ENCODE peak calls at places on chromosomes 4 and X, in seven cellular contexts. N is effector memory CD4-positive, alpha-beta T cell; L is fibroblast of lung; Y is ovary; Z is CD4-positive, alpha-beta memory T cell; M is OCI-LY7; I is endothelial cell of umbilical vein. V is an unnamed sample. For H3K4me1, the result is how much of the 10 kb centered on the place peaks cover.

GRCh38 chr4:109184421-109184956 is 118.0 kb downstream of the COL25A1 start:
- DNase-seq in Z (no peak), I (peak), L (peak), Y (no peak), N (no peak), M (no peak), V (no peak)

GRCh38 chr4:142278171-142278570 is 567.9 kb downstream of the INPP4B start:
- DNase-seq in L (peak), Y (no peak), N (no peak), I (no peak), Z (no peak), M (no peak), V (no peak)

GRCh38 chr4:89957527-89957926 is 62.9 kb downstream of the MMRN1 start:
- DNase-seq in I (no peak), M (no peak), L (no peak), Z (no peak), N (no peak), Y (no peak), V (no peak)

GRCh38 chr4:32697281-32697814 is 1977.2 kb downstream of the PCDH7 start:
- DNase-seq in M (peak), I (no peak), N (no peak), Y (no peak), L (no peak), Z (no peak), V (no peak)

GRCh38 chr4:153909672-153910071 is 120.8 kb upstream of the SFRP2 start:
- DNase-seq in N (no peak), Y (no peak), Z (no peak), M (no peak), I (no peak), L (no peak), V (no peak)

GRCh38 chrX:132022115-132022862 is 813 bp upstream of the STK26 start:
- DNase-seq in L (no peak), Y (no peak), Z (peak), N (no peak), M (peak), I (peak), V (no peak)

GRCh38 chr4:10078481-10079233 is 37.9 kb downstream of the WDR1 start:
- DNase-seq in Z (no peak), L (no peak), I (no peak), N (no peak), M (no peak), Y (no peak), V (peak)

GRCh38 chr4:139200102-139200501 is 23.1 kb upstream of the ELF2 start:
- DNase-seq in M (no peak), I (no peak), N (no peak), Y (no peak), Z (no peak), L (no peak), V (no peak)

GRCh38 chrX:152451731-152451980 is 541 bp upstream of the GABRA3 start:
- DNase-seq in I (no peak), L (no peak), Z (no peak), N (no peak), M (no peak), Y (no peak), V (no peak)

GRCh38 chrX:132957211-132958085 is 981 bp downstream of the HS6ST2 start:
- DNase-seq in I (peak), Y (peak), N (no peak), M (no peak), Z (peak), L (peak), V (no peak)

GRCh38 chr4:100286601-100287000 is 96.3 kb upstream of the DDIT4L start:
- DNase-seq in L (no peak), N (no peak), M (no peak), I (no peak), Y (no peak), Z (no peak), V (no peak)

GRCh38 chrX:118189628-118190027 is 73.0 kb upstream of the KLHL13 start:
- DNase-seq in Z (no peak), M (no peak), N (no peak), L (no peak), Y (no peak), I (no peak), V (no peak)

GRCh38 chrX:46737041-46737440 is 21.9 kb downstream of the SLC9A7 start:
- DNase-seq in M (no peak), Z (no peak), I (no peak), L (peak), Y (no peak), N (no peak), V (no peak)

GRCh38 chr4:173448557-173448918 is 49.6 kb upstream of the SCRG1 start:
- DNase-seq in I (no peak), M (no peak), L (peak), N (no peak), Z (no peak), Y (no peak), V (no peak)

GRCh38 chr4:102344520-102344954 is 745 bp downstream of the SLC39A8 start:
- DNase-seq in M (peak), Z (no peak), I (peak), L (peak), Y (peak), N (peak), V (peak)

GRCh38 chrX:130086414-130087207 is 23.7 kb downstream of the ELF4 start:
- DNase-seq in N (peak), L (no peak), M (peak), I (no peak), Z (peak), Y (no peak), V (no peak)

GRCh38 chrX:357693-358471 is 28.8 kb downstream of the PPP2R3B start:
- DNase-seq in Z (peak), M (no peak), Y (no peak), L (peak), N (no peak), I (peak), V (peak)

GRCh38 chrX:130060122-130061069 is 49.9 kb downstream of the ELF4 start:
- DNase-seq in L (peak), N (peak), Z (peak), I (peak), Y (peak), M (peak), V (peak)

GRCh38 chrX:41887691-41888090 is 35.7 kb downstream of the CASK start:
- DNase-seq in L (no peak), M (no peak), Y (no peak), I (no peak), Z (no peak), N (no peak), V (no peak)
- H3K4me1 ChIP-seq in L (under half), M (under half), Y (under half), I (under half), Z (under half), N (under half), V (under half)

GRCh38 chr4:110653602-110654253 is 30.9 kb upstream of the PITX2 start:
- DNase-seq in I (no peak), M (no peak), Z (no peak), N (no peak), Y (no peak), L (no peak), V (no peak)

GRCh38 chr4:110654254-110654635 is 31.4 kb upstream of the PITX2 start:
- DNase-seq in I (no peak), Z (no peak), N (no peak), L (peak), Y (no peak), M (no peak), V (no peak)
- H3K27ac ChIP-seq in I (no peak), Z (no peak), N (no peak), L (no peak), Y (no peak), M (no peak), V (no peak)

GRCh38 chr4:38753021-38753806 is 29.6 kb downstream of the TLR10 start:
- DNase-seq in M (no peak), I (peak), L (peak), Z (no peak), Y (peak), N (no peak), V (peak)
- H3K4me3 ChIP-seq in M (no peak), I (no peak), L (peak), Z (no peak), Y (peak), N (no peak), V (no peak)

GRCh38 chrX:139224953-139225665 is 305.4 kb upstream of the F9 start:
- DNase-seq in Y (no peak), I (no peak), L (peak), N (no peak), M (no peak), Z (no peak), V (no peak)
- H3K4me1 ChIP-seq in Y (under half), I (under half), L (under half), N (under half), M (under half), Z (under half), V (under half)

GRCh38 chr4:8270912-8271815 is 1.6 kb downstream of the HTRA3 start:
- DNase-seq in N (no peak), L (no peak), Z (no peak), Y (no peak), M (no peak), I (no peak), V (no peak)

GRCh38 chr4:8272472-8273428 is 3.2 kb downstream of the HTRA3 start:
- DNase-seq in Y (no peak), I (peak), M (no peak), N (no peak), L (no peak), Z (no peak), V (no peak)

GRCh38 chr4:8273450-8273849 is 3.9 kb downstream of the HTRA3 start:
- DNase-seq in Z (no peak), N (no peak), M (no peak), Y (no peak), L (no peak), I (no peak), V (no peak)

GRCh38 chr4:8270418-8270771 is 841 bp downstream of the HTRA3 start:
- DNase-seq in Z (no peak), Y (no peak), I (no peak), M (no peak), N (no peak), L (no peak), V (no peak)

DNA sequence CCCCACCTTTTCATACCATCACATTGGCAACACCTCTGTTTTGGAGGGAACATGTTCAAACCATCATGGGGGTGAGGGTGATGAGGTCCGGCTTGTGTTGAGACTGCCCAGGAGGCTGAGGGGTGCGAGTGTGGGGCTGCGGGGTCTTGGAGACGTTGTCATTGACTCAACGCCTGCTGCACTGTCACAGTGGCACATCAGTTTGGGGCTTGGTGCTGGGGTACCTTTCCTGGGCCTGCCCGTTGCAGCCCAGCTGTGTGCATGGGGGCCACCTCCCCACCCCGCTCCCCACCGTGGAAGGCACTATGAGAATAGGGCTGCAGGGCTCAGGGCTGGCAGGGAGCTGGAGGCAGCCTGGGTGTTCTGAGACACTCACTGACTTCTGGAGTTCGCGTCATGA is 2.3 kb downstream of the HTRA3 start:
- DNase-seq in Y (no peak), Z (no peak), M (no peak), N (no peak), L (no peak), I (no peak), V (no peak)
- H3K27ac ChIP-seq in Y (peak), Z (no peak), M (no peak), N (no peak), L (no peak), I (no peak), V (no peak)

DNA sequence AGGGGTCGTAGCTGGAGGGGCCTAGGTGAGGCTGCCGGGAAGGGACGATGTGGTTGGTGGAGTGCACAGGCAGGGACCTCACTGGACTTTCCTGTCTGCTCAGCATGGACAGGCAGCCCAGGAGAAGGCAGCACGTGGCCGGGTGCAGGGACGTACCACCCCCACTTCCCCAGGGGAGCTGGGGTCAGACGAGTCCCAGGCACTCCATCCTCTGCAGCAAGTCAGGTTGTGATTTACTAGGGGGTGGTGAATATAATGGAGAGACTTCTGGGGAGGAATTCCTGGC is 1.5 kb upstream of the CTBP1 start:
- DNase-seq in L (no peak), I (no peak), Y (no peak), N (no peak), M (no peak), Z (no peak), V (peak)
- H3K4me3 ChIP-seq in L (no peak), I (no peak), Y (no peak), N (peak), M (peak), Z (peak), V (no peak)

GRCh38 chr4:111999801-112000200 is 145.5 kb upstream of the FAM241A start:
- DNase-seq in I (no peak), N (no peak), Z (no peak), Y (no peak), L (no peak), M (no peak), V (no peak)
- H3K4me1 ChIP-seq in I (under half), N (under half), Z (under half), Y (under half), L (under half), M (under half), V (under half)

DNA sequence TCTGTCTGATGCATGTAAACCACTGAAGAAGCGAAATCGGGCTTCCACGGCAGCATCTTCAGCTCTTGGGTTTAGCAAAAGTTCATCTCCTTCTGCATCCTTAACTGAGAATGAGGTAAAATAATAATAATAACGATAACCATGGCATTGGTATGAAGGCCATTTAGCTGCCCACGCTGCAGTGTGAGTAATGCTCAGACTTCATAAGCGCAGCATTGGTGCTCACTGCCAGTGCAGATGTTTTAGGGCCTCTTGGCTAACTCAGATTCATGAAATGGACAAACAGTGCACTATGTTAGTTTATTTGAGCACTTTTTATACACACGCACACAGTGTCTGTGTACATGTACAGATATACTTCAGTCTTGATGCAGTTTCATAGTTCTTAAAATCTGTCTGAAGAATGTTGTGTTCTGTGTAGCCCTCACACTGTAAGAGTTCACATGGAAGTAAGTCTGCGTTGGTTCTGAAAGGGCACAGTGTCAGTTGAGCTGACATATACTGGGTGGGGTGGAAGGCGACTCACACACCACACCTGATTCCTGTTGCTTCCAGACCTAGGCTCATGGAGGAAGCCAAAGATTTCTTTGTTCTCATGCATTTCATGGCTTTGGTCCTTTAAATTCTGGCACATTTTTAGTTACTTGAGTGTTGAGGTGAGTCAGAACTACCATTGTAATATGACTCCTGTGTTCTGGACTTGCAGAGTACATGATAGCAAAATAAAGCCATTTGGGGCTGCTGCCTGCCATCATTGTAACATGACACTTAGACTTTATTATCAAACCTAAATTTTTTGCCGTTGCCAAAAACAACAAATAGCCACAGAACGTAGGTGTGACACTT is 68.7 kb downstream of the NSD2 start:
- DNase-seq in Y (no peak), L (peak), I (peak), Z (no peak), N (no peak), M (no peak), V (no peak)
- H3K27ac ChIP-seq in Y (no peak), L (peak), I (peak), Z (no peak), N (no peak), M (no peak), V (no peak)

GRCh38 chrX:54496517-54496852 is 451 bp upstream of the FGD1 start:
- DNase-seq in Y (peak), N (no peak), M (no peak), I (peak), L (no peak), Z (no peak), V (no peak)
- H3K4me3 ChIP-seq in Y (peak), N (no peak), M (no peak), I (no peak), L (peak), Z (no peak), V (no peak)

GRCh38 chrX:39984191-39984956 is 113.4 kb downstream of the BCOR start:
- DNase-seq in N (no peak), M (no peak), I (no peak), Z (no peak), Y (peak), L (peak), V (no peak)
- H3K4me1 ChIP-seq in N (under half), M (under half), I (under half), Z (under half), Y (under half), L (under half), V (under half)

V was measured in aorta.